ENCODE peak calls at places on chromosomes 16 and 17, in seven cellular contexts. B is stimulated activated CD4-positive, alpha-beta T cell treated with anti-CD3 and anti-CD28 coated beads, Interleukin-1b, Interleukin-23, amount 100 ng/mL, for 1 hour; X is activated B cell treated with CpG ODN at 0.5 μM for 24 hours; M is activated CD4-positive, alpha-beta T cell treated with anti-CD3 and anti-CD28 coated beads, Interleukin-2, amount 50 U/mL, for 24 hours; J is NCI-H1436 treated with DMSO at 0.1 percent for 48 hours; T is T-helper 9 cell; O is Ammon's horn. H is an unnamed sample.

GRCh38 chr16:87203060-87203656 is 114.0 kb downstream of the C16orf95 start:
- DNase-seq in O (peak; percentile 60), B (no peak), J (no peak), T (no peak), X (no peak), M (peak; percentile 4), H (no peak)

GRCh38 chr17:75181608-75182318 is 996 bp downstream of the SUMO2 start:
- DNase-seq in B (no peak), T (peak; percentile 48), X (no peak), J (no peak), O (no peak), M (no peak), H (no peak)

GRCh38 chr16:67389911-67390815 is 3.1 kb downstream of the TPPP3 start:
- DNase-seq in J (no peak), M (no peak), T (no peak), O (peak; percentile 83), B (no peak), X (no peak), H (no peak)

GRCh38 chr16:55437627-55438026 is 41.4 kb upstream of the MMP2 start:
- DNase-seq in B (no peak), O (no peak), J (no peak), M (no peak), X (no peak), T (no peak), H (no peak)

GRCh38 chr17:75238684-75239191 is 22.7 kb downstream of the GGA3 start:
- DNase-seq in X (peak; percentile 53), T (peak; percentile 47), O (peak; percentile 82), M (peak; percentile 41), J (peak; percentile 22), B (no peak), H (peak; percentile 49)

GRCh38 chr17:80372922-80373570 is 41.9 kb upstream of the ENDOV start:
- DNase-seq in B (no peak), O (no peak), J (no peak), M (no peak), X (no peak), T (no peak), H (no peak)

GRCh38 chr16:15055141-15056053 is 477 bp downstream of the NTAN1 start:
- DNase-seq in X (no peak), B (no peak), M (peak; percentile 3), O (no peak), J (no peak), T (no peak), H (peak; percentile 90)

GRCh38 chr16:11402745-11403533 is 57.7 kb downstream of the RMI2 start:
- DNase-seq in B (no peak), X (no peak), O (no peak), T (no peak), J (no peak), M (no peak), H (no peak)

GRCh38 chr17:59814685-59815084 is 78.1 kb downstream of the TUBD1 start:
- DNase-seq in X (no peak), B (no peak), J (no peak), O (no peak), M (no peak), T (no peak), H (no peak)

GRCh38 chr16:68972720-68973119 is 129.4 kb downstream of the TANGO6 start:
- DNase-seq in J (no peak), T (no peak), X (no peak), O (no peak), M (no peak), B (no peak), H (no peak)

GRCh38 chr16:58494981-58495860 is 4.7 kb upstream of the NDRG4 start:
- DNase-seq in X (no peak), M (no peak), T (peak; percentile 41), O (peak; percentile 97), B (no peak), J (peak; percentile 92), H (no peak)

GRCh38 chr17:80630721-80631120 is 86.1 kb downstream of the RPTOR start:
- DNase-seq in J (no peak), T (no peak), X (no peak), M (no peak), B (no peak), O (no peak), H (no peak)

GRCh38 chr17:45745843-45746494 is 38.2 kb upstream of the CRHR1 start:
- DNase-seq in J (no peak), T (no peak), O (no peak), X (no peak), M (no peak), B (no peak), H (no peak)

GRCh38 chr16:10228779-10229178 is 46.6 kb upstream of the GRIN2A start:
- DNase-seq in X (no peak), M (no peak), O (no peak), J (no peak), T (no peak), B (no peak), H (no peak)

GRCh38 chr17:74738051-74738996 is 1.3 kb downstream of the RAB37 start:
- DNase-seq in X (peak; percentile 44), B (peak; percentile 51), O (no peak), M (no peak), T (peak; percentile 62), J (no peak), H (peak; percentile 57)

GRCh38 chr16:67238806-67239470 is 8.3 kb downstream of the FHOD1 start:
- DNase-seq in O (no peak), M (no peak), B (no peak), T (no peak), X (no peak), J (no peak), H (no peak)

GRCh38 chr17:45230410-45230786 is 8.7 kb downstream of the FMNL1 start:
- DNase-seq in J (no peak), M (no peak), B (no peak), X (no peak), O (no peak), T (no peak), H (no peak)

GRCh38 chr16:53129281-53130192 is 74.7 kb downstream of the CHD9 start:
- DNase-seq in J (no peak), M (no peak), T (no peak), X (no peak), B (no peak), O (no peak), H (no peak)

GRCh38 chr17:37828313-37829124 is 83.7 kb upstream of the HNF1B start:
- DNase-seq in J (no peak), B (no peak), X (no peak), M (no peak), T (no peak), O (peak; percentile 40), H (no peak)

GRCh38 chr17:79529661-79530081 is 81.2 kb downstream of the RBFOX3 start:
- DNase-seq in X (no peak), J (no peak), O (no peak), M (no peak), B (no peak), T (no peak), H (no peak)

GRCh38 chr17:50785942-50786570 is 18.7 kb upstream of the ANKRD40CL start:
- DNase-seq in T (no peak), B (no peak), M (no peak), X (no peak), O (peak; percentile 81), J (no peak), H (no peak)

GRCh38 chr16:47308601-47309000 is 152.3 kb downstream of the ITFG1 start:
- DNase-seq in T (no peak), M (no peak), X (no peak), B (no peak), J (no peak), O (no peak), H (no peak)

GRCh38 chr16:11612110-11612981 is 25.6 kb upstream of the LITAF start:
- DNase-seq in B (no peak), O (no peak), J (no peak), X (no peak), M (no peak), T (no peak), H (no peak)

H was measured in naive B cell.